ENCODE peak calls at places on chromosomes 6 and 20, in seven cellular contexts. R, O, D, Q, S, U and V are unnamed samples.

GRCh38 chr20:38979842-38980241 is 17.7 kb downstream of the DHX35 start:
- DNase-seq in D (no peak), U (no peak), S (no peak), R (no peak), Q (no peak), O (no peak), V (no peak)

GRCh38 chr6:2471474-2471873 is 226.1 kb upstream of the GMDS start:
- DNase-seq in S (no peak), R (no peak), O (no peak), Q (no peak), D (no peak), U (no peak), V (no peak)

GRCh38 chr20:37872161-37872560 is 30.8 kb upstream of the VSTM2L start:
- DNase-seq in O (no peak), Q (no peak), R (no peak), D (no peak), U (no peak), S (no peak), V (no peak)

GRCh38 chr20:51487525-51488279 is 54.8 kb downstream of the NFATC2 start:
- DNase-seq in S (peak; percentile 94), D (peak; percentile 55), O (no peak), U (no peak), R (peak; percentile 38), Q (peak; percentile 35), V (no peak)

GRCh38 chr6:157281570-157281969 is 41.7 kb downstream of the TMEM242 start:
- DNase-seq in S (peak; percentile 7), U (peak; percentile 58), R (no peak), D (peak; percentile 13), O (no peak), Q (no peak), V (peak; percentile 52)

GRCh38 chr20:24959591-24960301 is 10.7 kb downstream of the CST7 start:
- DNase-seq in D (no peak), Q (no peak), U (peak; percentile 17), O (no peak), S (no peak), R (no peak), V (no peak)

GRCh38 chr6:121436172-121436965 is 923 bp downstream of the GJA1 start:
- DNase-seq in O (no peak), R (no peak), D (no peak), Q (no peak), U (no peak), S (no peak), V (no peak)

GRCh38 chr6:14275493-14275851 is 157.9 kb downstream of the CD83 start:
- DNase-seq in D (peak; percentile 51), O (no peak), Q (no peak), S (no peak), R (peak; percentile 77), U (peak; percentile 43), V (no peak)

GRCh38 chr6:97626586-97627441 is 343.8 kb upstream of the MMS22L start:
- DNase-seq in Q (no peak), D (peak; percentile 35), U (no peak), O (peak; percentile 40), S (peak; percentile 9), R (peak; percentile 22), V (peak; percentile 33)

GRCh38 chr6:161487694-161488093 is 213.8 kb upstream of the AGPAT4 start:
- DNase-seq in R (no peak), Q (no peak), O (no peak), S (no peak), U (no peak), D (peak; percentile 6), V (no peak)

GRCh38 chr20:54237544-54237943 is 29.7 kb downstream of the PFDN4 start:
- DNase-seq in R (no peak), U (no peak), S (no peak), O (no peak), Q (no peak), D (no peak), V (no peak)

GRCh38 chr6:166592818-166593217 is 6.3 kb upstream of the RAMACL start:
- DNase-seq in Q (no peak), U (no peak), O (no peak), D (peak; percentile 45), S (peak; percentile 90), R (no peak), V (no peak)

GRCh38 chr6:146258206-146258605 is 229.3 kb downstream of the GRM1 start:
- DNase-seq in O (no peak), R (peak; percentile 37), Q (no peak), D (peak; percentile 18), S (no peak), U (no peak), V (no peak)

GRCh38 chr20:37522258-37523011 is 1.4 kb downstream of the NNAT start:
- DNase-seq in D (no peak), R (peak; percentile 36), U (peak; percentile 69), O (peak; percentile 47), Q (peak; percentile 62), S (no peak), V (no peak)

GRCh38 chr6:89257781-89258180 is 40.6 kb upstream of the GABRR1 start:
- DNase-seq in S (no peak), D (no peak), U (no peak), Q (no peak), O (no peak), R (no peak), V (no peak)

GRCh38 chr20:31705598-31706597 is 16.8 kb downstream of the BCL2L1 start:
- DNase-seq in D (no peak), U (no peak), Q (no peak), R (no peak), O (no peak), S (no peak), V (no peak)

GRCh38 chr20:9401381-9401780 is 113.0 kb upstream of the LAMP5 start:
- DNase-seq in R (no peak), U (no peak), O (no peak), S (no peak), Q (no peak), D (no peak), V (no peak)

GRCh38 chr6:45595010-45595851 is 217.5 kb upstream of the SUPT3H start:
- DNase-seq in S (no peak), U (no peak), O (no peak), D (no peak), R (no peak), Q (no peak), V (no peak)

GRCh38 chr6:5034328-5034727 is 30.5 kb upstream of the RPP40 start:
- DNase-seq in S (no peak), O (no peak), U (no peak), D (no peak), R (no peak), Q (no peak), V (no peak)

GRCh38 chr6:34295721-34296120 is 46.9 kb upstream of the SMIM29 start:
- DNase-seq in S (no peak), R (no peak), U (no peak), Q (no peak), D (no peak), O (no peak), V (no peak)

GRCh38 chr6:154605207-154605877 is 94.9 kb upstream of the CNKSR3 start:
- DNase-seq in R (no peak), Q (no peak), D (no peak), S (no peak), U (no peak), O (no peak), V (no peak)

DNA sequence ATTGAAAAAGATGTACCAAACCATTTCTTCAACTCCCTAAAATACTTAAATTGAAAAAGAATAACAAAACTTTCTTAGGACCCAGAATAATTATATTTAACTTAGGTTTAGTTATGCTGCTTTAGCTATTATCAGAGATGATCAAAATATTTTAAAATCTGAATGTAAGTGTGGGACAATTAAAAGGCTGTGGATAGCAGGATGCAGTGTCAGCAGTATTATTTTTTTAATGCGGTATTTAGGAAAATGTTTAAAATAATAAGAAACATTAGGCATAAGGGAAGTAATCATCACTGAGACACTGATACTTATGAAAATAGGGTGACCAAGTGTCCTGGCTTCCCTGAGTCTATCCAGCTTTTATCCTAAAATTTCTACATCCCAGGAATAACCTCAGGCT is 161.5 kb upstream of the PTCHD4 start:
- DNase-seq in R (no peak), D (no peak), U (no peak), O (no peak), S (no peak), Q (no peak), V (no peak)
- TF ChIP-seq CTCF in R (no peak), D (no peak), U (no peak), O (no peak), S (no peak), Q (no peak), V (no peak)

GRCh38 chr6:129893513-129894098 is 32.5 kb upstream of the TMEM244 start:
- DNase-seq in S (no peak), Q (no peak), O (no peak), U (no peak), R (peak; percentile 66), D (peak; percentile 45), V (no peak)
- TF ChIP-seq CTCF in S (no peak), Q (no peak), O (peak; percentile 44), U (peak; percentile 50), R (peak; percentile 43), D (peak; percentile 59), V (no peak)

GRCh38 chr6:3885262-3886036 is 36.3 kb downstream of the FAM50B start:
- DNase-seq in R (no peak), D (no peak), U (peak; percentile 59), S (no peak), O (no peak), Q (no peak), V (peak; percentile 80)

GRCh38 chr6:3882865-3883264 is 33.7 kb downstream of the FAM50B start:
- DNase-seq in Q (no peak), U (no peak), S (no peak), D (peak; percentile 98), O (no peak), R (peak; percentile 97), V (no peak)

GRCh38 chr6:3884007-3884745 is 35.0 kb downstream of the FAM50B start:
- DNase-seq in O (no peak), S (peak; percentile 47), R (peak; percentile 75), Q (no peak), D (peak; percentile 76), U (no peak), V (no peak)

GRCh38 chr6:3888153-3888957 is 39.2 kb downstream of the FAM50B start:
- DNase-seq in O (no peak), Q (no peak), S (no peak), U (no peak), D (peak; percentile 56), R (peak; percentile 52), V (no peak)

GRCh38 chr6:3887150-3887700 is 38.1 kb downstream of the FAM50B start:
- DNase-seq in Q (no peak), U (no peak), D (peak; percentile 64), O (no peak), S (peak; percentile 10), R (peak; percentile 66), V (no peak)
- TF ChIP-seq CTCF in Q (peak; percentile 25), U (peak; percentile 41), D (peak; percentile 74), O (no peak), S (peak; percentile 62), R (peak; percentile 48), V (peak; percentile 72)

GRCh38 chr6:26017567-26017966 is 55.0 kb downstream of the TRIM38 start:
- DNase-seq in D (peak; percentile 73), S (peak; percentile 96), U (peak; percentile 80), R (peak; percentile 80), Q (peak; percentile 83), O (no peak), V (no peak)
- TF ChIP-seq CTCF in D (peak; percentile 29), S (peak; percentile 86), U (peak; percentile 45), R (peak; percentile 45), Q (no peak), O (no peak), V (no peak)